ENCODE peak calls at places on chromosomes 2 and 18, in four cellular contexts. U is T1000, P is NCI-H526, C is esophagus squamous epithelium. H is an unnamed sample.

GRCh38 chr2:109162999-109163398 is 34.0 kb downstream of the SH3RF3 start:
- DNase-seq in U (no peak), P (no peak), C (no peak), H (no peak)

GRCh38 chr2:103353754-103354153 is 591.9 kb downstream of the TMEM182 start:
- DNase-seq in U (no peak), P (no peak), C (no peak), H (no peak)

GRCh38 chr2:108349571-108349928 is 28.2 kb upstream of the SULT1C4 start:
- DNase-seq in U (no peak), P (no peak), C (no peak), H (no peak)

GRCh38 chr2:152804687-152805408 is 86.4 kb downstream of the ARL6IP6 start:
- DNase-seq in U (no peak), P (no peak), C (no peak), H (no peak)

GRCh38 chr2:24577481-24577880 is 86.4 kb downstream of the NCOA1 start:
- DNase-seq in U (no peak), P (peak), C (no peak), H (no peak)

GRCh38 chr2:28407131-28407975 is 14.7 kb downstream of the FOSL2 start:
- DNase-seq in U (no peak), P (no peak), C (no peak), H (no peak)

GRCh38 chr18:27004056-27004829 is 138.7 kb upstream of the AQP4 start:
- DNase-seq in U (no peak), P (no peak), C (no peak), H (no peak)

GRCh38 chr2:67259581-67260347 is 137.4 kb upstream of the ETAA1 start:
- DNase-seq in U (peak), P (no peak), C (no peak), H (peak)

GRCh38 chr2:28709101-28709500 is 42.5 kb upstream of the PPP1CB start:
- DNase-seq in U (no peak), P (no peak), C (no peak), H (peak)

GRCh38 chr2:68770271-68771111 is 35.9 kb downstream of the ARHGAP25 start:
- DNase-seq in U (no peak), P (no peak), C (no peak), H (no peak)

GRCh38 chr2:101230541-101230993 is 22.1 kb upstream of the CNOT11 start:
- DNase-seq in U (no peak), P (no peak), C (no peak), H (no peak)

GRCh38 chr2:30677861-30678385 is 129.3 kb downstream of the CAPN13 start:
- DNase-seq in U (no peak), P (no peak), C (no peak), H (no peak)

GRCh38 chr2:3631161-3631850 is 26.7 kb upstream of the ALLC start:
- DNase-seq in U (no peak), P (no peak), C (no peak), H (no peak)

GRCh38 chr18:58223717-58224424 is 179.8 kb downstream of the NEDD4L start:
- DNase-seq in U (peak), P (no peak), C (no peak), H (peak)

GRCh38 chr2:191544511-191545062 is 133.3 kb upstream of the NABP1 start:
- DNase-seq in U (no peak), P (peak), C (no peak), H (no peak)

GRCh38 chr18:36469471-36469870 is 172.0 kb downstream of the FHOD3 start:
- DNase-seq in U (no peak), P (no peak), C (no peak), H (no peak)

GRCh38 chr2:114754907-114755563 is 312.6 kb downstream of the DPP10 start:
- DNase-seq in U (no peak), P (no peak), C (no peak), H (no peak)

GRCh38 chr18:11909597-11910026 is 1.5 kb upstream of the MPPE1 start:
- DNase-seq in U (no peak), P (no peak), C (no peak), H (no peak)

GRCh38 chr2:219661197-219661954 is 33.9 kb downstream of the SLC4A3 start:
- DNase-seq in U (no peak), P (no peak), C (no peak), H (no peak)

GRCh38 chr18:3061581-3062416 is 48.9 kb upstream of the LPIN2 start:
- DNase-seq in U (no peak), P (no peak), C (no peak), H (no peak)

H was measured in left colon.